ENCODE peak calls at places on chromosomes 5 and 9, in four cellular contexts. X is activated CD8-positive, alpha-beta T cell treated with anti-CD3 and anti-CD28 coated beads for 36 hours; W is lower leg skin; D is ascending aorta. R is an unnamed sample.
A peak's percentile ranks its signal among the peaks of the same experiment; 100 is the strongest.

GRCh38 chr9:90916147-90916734 is 114.6 kb downstream of the SYK start:
- DNase-seq in D (no peak), X (no peak), W (no peak), R (no peak)

GRCh38 chr5:760363-761205 is 23.9 kb downstream of the ZDHHC11B start:
- DNase-seq in X (no peak), W (no peak), D (no peak), R (peak; percentile 26)

GRCh38 chr5:93078082-93079038 is 502.7 kb downstream of the NR2F1-AS1 start:
- DNase-seq in W (no peak), X (no peak), D (no peak), R (peak; percentile 69)

GRCh38 chr5:36418172-36418979 is 116.7 kb upstream of the RANBP3L start:
- DNase-seq in D (no peak), X (no peak), W (no peak), R (no peak)

GRCh38 chr5:26553079-26553478 is 485.3 kb downstream of the CDH9 start:
- DNase-seq in X (no peak), W (no peak), D (no peak), R (no peak)

GRCh38 chr5:7868427-7868772 is 431 bp downstream of the FASTKD3 start:
- DNase-seq in W (no peak), X (no peak), D (no peak), R (no peak)

GRCh38 chr5:19923742-19924141 is 64.3 kb downstream of the CDH18 start:
- DNase-seq in X (no peak), D (no peak), W (no peak), R (no peak)

GRCh38 chr9:33155393-33155792 is 11.7 kb downstream of the B4GALT1 start:
- DNase-seq in W (peak; percentile 37), X (no peak), D (no peak), R (no peak)

GRCh38 chr5:94802450-94802849 is 184.0 kb downstream of the SLF1 start:
- DNase-seq in X (no peak), W (no peak), D (no peak), R (no peak)

GRCh38 chr5:59034498-59035186 is 451.8 kb downstream of the RAB3C start:
- DNase-seq in W (no peak), D (no peak), X (peak; percentile 38), R (no peak)

GRCh38 chr5:44002381-44002901 is 386.8 kb downstream of the FGF10 start:
- DNase-seq in W (no peak), D (no peak), X (no peak), R (no peak)

GRCh38 chr5:140926211-140926902 is at the start of gene PCDHAC1:
- DNase-seq in X (peak; percentile 47), W (peak; percentile 93), D (no peak), R (peak; percentile 74)

GRCh38 chr9:92989561-92989960 is 42.2 kb downstream of the FGD3 start:
- DNase-seq in X (no peak), W (no peak), D (no peak), R (no peak)

GRCh38 chr5:114176356-114176755 is 185.5 kb upstream of the KCNN2 start:
- DNase-seq in D (no peak), X (no peak), W (no peak), R (no peak)

GRCh38 chr9:134275379-134275778 is 50.9 kb upstream of the RXRA start:
- DNase-seq in X (no peak), W (no peak), D (no peak), R (no peak)
- TF ChIP-seq CTCF in X (no peak), W (no peak), D (no peak), R (no peak)

GRCh38 chr5:125137535-125137934 is 391.1 kb upstream of the ZNF608 start:
- DNase-seq in W (no peak), X (no peak), D (no peak), R (no peak)
- TF ChIP-seq CTCF in W (no peak), X (no peak), D (no peak), R (no peak)

DNA sequence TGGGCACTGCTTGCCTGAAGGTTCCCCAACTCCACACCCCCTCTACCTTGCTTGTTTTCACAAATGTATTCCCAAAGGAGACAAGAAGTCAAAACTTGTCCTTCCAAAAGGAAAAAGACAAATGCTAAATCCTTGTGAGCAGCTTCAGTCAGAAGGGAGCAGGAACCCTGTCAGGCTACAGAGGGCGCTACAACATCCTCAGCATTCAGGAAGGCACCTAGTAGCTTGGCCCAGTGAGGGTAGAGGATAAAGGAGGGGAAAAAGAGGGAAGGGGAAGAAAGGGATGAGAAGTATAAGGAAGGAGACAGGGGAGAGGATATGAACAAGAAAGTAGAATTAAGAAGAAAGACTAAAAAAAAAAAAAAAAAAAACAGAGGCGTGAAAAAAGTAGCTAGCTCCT is 97.5 kb downstream of the MLLT3 start:
- DNase-seq in X (peak; percentile 31), D (no peak), W (no peak), R (no peak)
- TF ChIP-seq CTCF in X (peak; percentile 56), D (no peak), W (no peak), R (no peak)

DNA sequence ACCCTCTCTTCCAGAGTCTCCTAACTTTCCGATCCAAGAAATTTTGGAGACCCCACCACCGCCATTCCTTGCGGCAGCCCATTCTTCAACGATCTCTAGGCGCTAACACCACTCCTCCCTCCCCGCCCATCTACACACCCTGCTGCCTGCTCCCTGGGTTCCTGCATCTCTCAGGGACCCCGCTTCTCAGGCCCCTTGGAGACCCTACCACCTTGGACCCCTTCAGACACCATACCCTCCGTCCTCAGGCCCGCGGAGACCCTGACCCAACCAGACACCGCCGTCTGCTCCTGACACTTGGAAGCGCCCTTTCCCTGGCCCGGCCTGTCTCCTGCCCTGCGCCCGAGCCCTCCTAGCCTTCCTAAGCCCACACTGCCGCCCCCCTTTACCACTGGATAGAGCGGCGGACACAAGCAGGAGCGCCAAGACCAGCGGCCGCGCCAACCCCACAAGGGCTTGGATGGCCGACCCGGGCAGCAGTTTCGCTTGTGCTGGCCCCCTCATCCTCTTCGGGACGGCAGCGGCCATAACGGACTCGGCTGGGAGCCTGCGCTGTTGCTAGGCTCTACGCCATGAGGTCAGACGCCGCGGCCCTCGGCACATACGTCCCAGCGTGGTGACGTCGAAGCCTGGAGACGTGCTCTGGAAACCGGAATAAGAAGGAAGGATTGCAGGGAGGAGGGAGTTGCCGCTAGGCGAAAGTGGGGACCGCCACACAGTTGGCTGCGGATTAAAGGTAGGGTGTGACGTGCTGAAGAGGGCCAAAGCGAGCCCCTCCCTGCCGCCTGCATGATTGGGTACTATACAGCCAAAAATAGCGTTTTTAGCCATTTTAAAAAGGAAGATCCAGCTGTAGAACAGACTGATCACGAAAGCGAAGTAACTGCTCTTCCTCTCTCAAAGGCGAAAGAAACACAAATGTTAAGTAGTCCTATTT is at the start of gene C5orf15:
- DNase-seq in D (peak; percentile 91), W (peak; percentile 99), X (peak; percentile 99), R (peak; percentile 98)
- TF ChIP-seq CTCF in D (peak; percentile 22), W (no peak), X (no peak), R (no peak)

R was measured in dorsolateral prefrontal cortex.